ENCODE peak calls at places on chromosomes 1 and 21, in eight cellular contexts. One of them, this sample, is unnamed.

GRCh38 chr1:107991371-107992066 is 26.5 kb upstream of the VAV3 start:
- DNase-seq in HAP-1: no peak
- DNase-seq in CD4-positive, alpha-beta memory T cell: no peak
- DNase-seq in IMR-90: no peak
- DNase-seq in heart left ventricle: no peak
- DNase-seq in keratinocyte: no peak
- DNase-seq in neuronal stem cell: no peak
- DNase-seq in lower lobe of right lung: no peak
- DNase-seq in this sample: no peak

GRCh38 chr21:36297938-36298572 is 21.9 kb upstream of the MORC3 start:
- DNase-seq in CD4-positive, alpha-beta memory T cell: peak; percentile 83
- DNase-seq in HAP-1: no peak
- DNase-seq in keratinocyte: no peak
- DNase-seq in IMR-90: peak; percentile 15
- DNase-seq in neuronal stem cell: no peak
- DNase-seq in lower lobe of right lung: peak; percentile 62
- DNase-seq in heart left ventricle: peak; percentile 53
- DNase-seq in this sample: peak; percentile 70

GRCh38 chr1:247638781-247639180 is 33.4 kb downstream of the OR2G3 start:
- DNase-seq in keratinocyte: no peak
- DNase-seq in IMR-90: no peak
- DNase-seq in lower lobe of right lung: no peak
- DNase-seq in neuronal stem cell: no peak
- DNase-seq in CD4-positive, alpha-beta memory T cell: no peak
- DNase-seq in heart left ventricle: no peak
- DNase-seq in HAP-1: no peak
- DNase-seq in this sample: no peak

GRCh38 chr1:219883400-219884332 is 44.7 kb downstream of the SLC30A10 start:
- DNase-seq in lower lobe of right lung: no peak
- DNase-seq in HAP-1: peak; percentile 12
- DNase-seq in IMR-90: no peak
- DNase-seq in heart left ventricle: no peak
- DNase-seq in CD4-positive, alpha-beta memory T cell: no peak
- DNase-seq in neuronal stem cell: peak; percentile 12
- DNase-seq in keratinocyte: no peak
- DNase-seq in this sample: no peak

GRCh38 chr1:36463404-36463772 is 796 bp downstream of the MRPS15 start:
- DNase-seq in HAP-1: no peak
- DNase-seq in lower lobe of right lung: no peak
- DNase-seq in keratinocyte: no peak
- DNase-seq in neuronal stem cell: no peak
- DNase-seq in IMR-90: no peak
- DNase-seq in CD4-positive, alpha-beta memory T cell: no peak
- DNase-seq in heart left ventricle: no peak
- DNase-seq in this sample: peak; percentile 63

GRCh38 chr1:172054172-172054571 is 212.9 kb downstream of the DNM3 start:
- DNase-seq in IMR-90: no peak
- DNase-seq in neuronal stem cell: no peak
- DNase-seq in lower lobe of right lung: no peak
- DNase-seq in CD4-positive, alpha-beta memory T cell: no peak
- DNase-seq in heart left ventricle: no peak
- DNase-seq in HAP-1: no peak
- DNase-seq in keratinocyte: no peak
- DNase-seq in this sample: no peak

GRCh38 chr1:25527226-25527846 is 16.1 kb upstream of the LDLRAP1 start:
- DNase-seq in HAP-1: no peak
- DNase-seq in keratinocyte: no peak
- DNase-seq in IMR-90: no peak
- DNase-seq in CD4-positive, alpha-beta memory T cell: no peak
- DNase-seq in heart left ventricle: no peak
- DNase-seq in neuronal stem cell: no peak
- DNase-seq in lower lobe of right lung: no peak
- DNase-seq in this sample: no peak

GRCh38 chr1:42851420-42851819 is 5.0 kb downstream of the ZNF691 start:
- DNase-seq in CD4-positive, alpha-beta memory T cell: no peak
- DNase-seq in lower lobe of right lung: no peak
- DNase-seq in IMR-90: no peak
- DNase-seq in keratinocyte: no peak
- DNase-seq in neuronal stem cell: no peak
- DNase-seq in heart left ventricle: no peak
- DNase-seq in HAP-1: no peak
- DNase-seq in this sample: no peak

GRCh38 chr1:228157381-228158126 is 7.8 kb downstream of the GJC2 start:
- DNase-seq in neuronal stem cell: no peak
- DNase-seq in lower lobe of right lung: peak; percentile 44
- DNase-seq in CD4-positive, alpha-beta memory T cell: no peak
- DNase-seq in keratinocyte: no peak
- DNase-seq in heart left ventricle: peak; percentile 25
- DNase-seq in HAP-1: no peak
- DNase-seq in IMR-90: no peak
- DNase-seq in this sample: no peak

GRCh38 chr1:235326719-235327558 is 1.0 kb downstream of the ARID4B start:
- DNase-seq in neuronal stem cell: peak; percentile 17
- DNase-seq in HAP-1: peak; percentile 53
- DNase-seq in IMR-90: no peak
- DNase-seq in CD4-positive, alpha-beta memory T cell: peak; percentile 78
- DNase-seq in keratinocyte: no peak
- DNase-seq in lower lobe of right lung: peak; percentile 60
- DNase-seq in heart left ventricle: peak; percentile 46
- DNase-seq in this sample: peak; percentile 89

GRCh38 chr1:16172964-16173446 is 17.1 kb upstream of the EPHA2 start:
- DNase-seq in heart left ventricle: no peak
- DNase-seq in neuronal stem cell: no peak
- DNase-seq in lower lobe of right lung: no peak
- DNase-seq in CD4-positive, alpha-beta memory T cell: no peak
- DNase-seq in IMR-90: peak; percentile 45
- DNase-seq in HAP-1: no peak
- DNase-seq in keratinocyte: no peak
- DNase-seq in this sample: no peak

GRCh38 chr1:41461790-41462679 is 22.4 kb downstream of the EDN2 start:
- DNase-seq in heart left ventricle: no peak
- DNase-seq in IMR-90: no peak
- DNase-seq in HAP-1: no peak
- DNase-seq in lower lobe of right lung: no peak
- DNase-seq in keratinocyte: no peak
- DNase-seq in CD4-positive, alpha-beta memory T cell: no peak
- DNase-seq in neuronal stem cell: no peak
- DNase-seq in this sample: no peak

GRCh38 chr1:155966135-155966534 is 12.2 kb downstream of the ARHGEF2 start:
- DNase-seq in keratinocyte: no peak
- DNase-seq in HAP-1: no peak
- DNase-seq in CD4-positive, alpha-beta memory T cell: no peak
- DNase-seq in neuronal stem cell: no peak
- DNase-seq in heart left ventricle: no peak
- DNase-seq in lower lobe of right lung: no peak
- DNase-seq in IMR-90: no peak
- DNase-seq in this sample: no peak
- H3K4me1 ChIP-seq in keratinocyte: peaks cover 17% of the 10 kb centered on the region
- H3K4me1 ChIP-seq in HAP-1: no peaks in the 10 kb centered on the region
- H3K4me1 ChIP-seq in CD4-positive, alpha-beta memory T cell: peaks cover 61% of the 10 kb centered on the region
- H3K4me1 ChIP-seq in neuronal stem cell: peaks cover 37% of the 10 kb centered on the region
- H3K4me1 ChIP-seq in heart left ventricle: peaks cover 85% of the 10 kb centered on the region
- H3K4me1 ChIP-seq in lower lobe of right lung: peaks cover 81% of the 10 kb centered on the region
- H3K4me1 ChIP-seq in IMR-90: peaks cover 47% of the 10 kb centered on the region
- H3K4me1 ChIP-seq in this sample: peaks cover 45% of the 10 kb centered on the region

GRCh38 chr1:33331444-33332356 is 10.8 kb upstream of the A3GALT2 start:
- DNase-seq in HAP-1: no peak
- DNase-seq in CD4-positive, alpha-beta memory T cell: no peak
- DNase-seq in IMR-90: peak; percentile 29
- DNase-seq in neuronal stem cell: no peak
- DNase-seq in keratinocyte: no peak
- DNase-seq in lower lobe of right lung: no peak
- DNase-seq in heart left ventricle: no peak
- DNase-seq in this sample: no peak
- H3K4me1 ChIP-seq in HAP-1: peaks cover 3% of the 10 kb centered on the region
- H3K4me1 ChIP-seq in CD4-positive, alpha-beta memory T cell: no peaks in the 10 kb centered on the region
- H3K4me1 ChIP-seq in IMR-90: peaks cover 35% of the 10 kb centered on the region
- H3K4me1 ChIP-seq in neuronal stem cell: peaks cover 17% of the 10 kb centered on the region
- H3K4me1 ChIP-seq in keratinocyte: peaks cover 55% of the 10 kb centered on the region
- H3K4me1 ChIP-seq in lower lobe of right lung: peaks cover 81% of the 10 kb centered on the region
- H3K4me1 ChIP-seq in heart left ventricle: peaks cover 76% of the 10 kb centered on the region
- H3K4me1 ChIP-seq in this sample: no peaks in the 10 kb centered on the region

GRCh38 chr1:1431006-1431844 is 4.3 kb upstream of the VWA1 start:
- DNase-seq in keratinocyte: no peak
- DNase-seq in neuronal stem cell: no peak
- DNase-seq in CD4-positive, alpha-beta memory T cell: no peak
- DNase-seq in heart left ventricle: peak; percentile 55
- DNase-seq in IMR-90: no peak
- DNase-seq in HAP-1: no peak
- DNase-seq in lower lobe of right lung: no peak
- DNase-seq in this sample: no peak

GRCh38 chr1:1428174-1428573 is 7.1 kb upstream of the ANKRD65 start:
- DNase-seq in neuronal stem cell: no peak
- DNase-seq in lower lobe of right lung: peak; percentile 46
- DNase-seq in heart left ventricle: no peak
- DNase-seq in CD4-positive, alpha-beta memory T cell: no peak
- DNase-seq in keratinocyte: no peak
- DNase-seq in IMR-90: no peak
- DNase-seq in HAP-1: no peak
- DNase-seq in this sample: no peak

GRCh38 chr1:1431845-1432565 is 3.5 kb upstream of the VWA1 start:
- DNase-seq in IMR-90: no peak
- DNase-seq in keratinocyte: no peak
- DNase-seq in CD4-positive, alpha-beta memory T cell: no peak
- DNase-seq in HAP-1: peak; percentile 47
- DNase-seq in neuronal stem cell: no peak
- DNase-seq in heart left ventricle: peak; percentile 88
- DNase-seq in lower lobe of right lung: peak; percentile 84
- DNase-seq in this sample: no peak

GRCh38 chr1:1429671-1430073 is 5.8 kb upstream of the VWA1 start:
- DNase-seq in lower lobe of right lung: no peak
- DNase-seq in CD4-positive, alpha-beta memory T cell: no peak
- DNase-seq in neuronal stem cell: no peak
- DNase-seq in IMR-90: peak; percentile 27
- DNase-seq in heart left ventricle: no peak
- DNase-seq in keratinocyte: no peak
- DNase-seq in HAP-1: no peak
- DNase-seq in this sample: no peak

DNA sequence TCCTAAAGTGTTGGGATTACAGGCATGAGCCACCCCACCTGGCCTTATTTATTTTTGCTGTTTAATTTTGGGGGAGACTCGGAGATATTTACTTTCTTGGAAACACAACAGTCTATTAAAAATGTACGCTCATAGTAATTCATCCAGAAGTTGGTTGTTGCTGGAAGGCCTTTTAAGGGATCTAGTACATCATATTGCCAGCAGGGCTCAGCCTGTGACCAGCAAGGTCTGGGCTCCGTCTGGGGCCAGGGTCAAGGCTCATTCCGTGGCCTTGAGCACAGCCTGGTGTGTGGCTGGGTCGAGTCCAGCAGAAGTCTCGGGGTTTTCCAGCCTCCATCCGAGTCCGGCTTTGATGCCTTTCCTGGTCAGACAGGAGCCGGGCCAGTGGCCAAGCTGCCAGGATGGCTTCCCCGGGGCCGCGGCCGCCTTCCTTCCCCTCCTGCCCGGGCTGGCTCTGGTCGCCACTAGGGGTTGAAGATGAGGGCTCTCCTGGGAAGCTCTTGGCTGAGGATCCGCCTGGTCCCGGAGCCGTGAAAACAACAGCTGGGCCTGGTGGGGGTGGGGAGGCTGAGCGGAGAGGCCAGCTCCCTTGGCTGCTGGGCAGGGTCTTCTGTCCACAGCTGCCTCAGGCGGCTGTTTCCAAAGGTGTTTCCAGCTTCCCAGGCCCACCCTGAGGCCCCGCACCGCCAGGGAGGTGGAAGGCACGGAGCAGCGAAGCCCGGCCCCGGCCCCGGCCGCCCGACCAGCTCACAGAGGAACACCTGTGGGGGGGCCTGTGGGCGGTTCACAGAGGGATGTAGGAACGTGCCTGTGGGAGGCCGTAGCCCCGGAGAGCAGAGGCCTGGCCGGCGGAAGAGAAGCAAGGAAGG is 5.1 kb upstream of the VWA1 start:
- DNase-seq in HAP-1: no peak
- DNase-seq in keratinocyte: no peak
- DNase-seq in heart left ventricle: peak; percentile 87
- DNase-seq in neuronal stem cell: no peak
- DNase-seq in lower lobe of right lung: peak; percentile 78
- DNase-seq in IMR-90: peak; percentile 50
- DNase-seq in CD4-positive, alpha-beta memory T cell: no peak
- DNase-seq in this sample: no peak
- H3K4me1 ChIP-seq in HAP-1: peaks cover 18% of the 10 kb centered on the region
- H3K4me1 ChIP-seq in keratinocyte: peaks cover 23% of the 10 kb centered on the region
- H3K4me1 ChIP-seq in heart left ventricle: peaks cover 71% of the 10 kb centered on the region
- H3K4me1 ChIP-seq in neuronal stem cell: peaks cover 51% of the 10 kb centered on the region
- H3K4me1 ChIP-seq in lower lobe of right lung: peaks cover 63% of the 10 kb centered on the region
- H3K4me1 ChIP-seq in IMR-90: peaks cover 23% of the 10 kb centered on the region
- H3K4me1 ChIP-seq in CD4-positive, alpha-beta memory T cell: no peaks in the 10 kb centered on the region
- H3K4me1 ChIP-seq in this sample: no peaks in the 10 kb centered on the region

GRCh38 chr1:164783778-164784555 is 225.0 kb downstream of the PBX1 start:
- DNase-seq in HAP-1: no peak
- DNase-seq in CD4-positive, alpha-beta memory T cell: no peak
- DNase-seq in heart left ventricle: peak; percentile 71
- DNase-seq in neuronal stem cell: no peak
- DNase-seq in keratinocyte: no peak
- DNase-seq in IMR-90: no peak
- DNase-seq in lower lobe of right lung: no peak
- DNase-seq in this sample: no peak
- H3K4me1 ChIP-seq in HAP-1: peaks cover 18% of the 10 kb centered on the region
- H3K4me1 ChIP-seq in CD4-positive, alpha-beta memory T cell: no peaks in the 10 kb centered on the region
- H3K4me1 ChIP-seq in heart left ventricle: peaks cover 88% of the 10 kb centered on the region
- H3K4me1 ChIP-seq in neuronal stem cell: peaks cover 9% of the 10 kb centered on the region
- H3K4me1 ChIP-seq in keratinocyte: peaks cover 17% of the 10 kb centered on the region
- H3K4me1 ChIP-seq in IMR-90: peaks cover 27% of the 10 kb centered on the region
- H3K4me1 ChIP-seq in lower lobe of right lung: peaks cover 46% of the 10 kb centered on the region
- H3K4me1 ChIP-seq in this sample: no peaks in the 10 kb centered on the region

This sample was measured in Karpas-422.